ENCODE peak calls at places on chromosomes 13 and 19, in nine cellular contexts. N is IMR-90, P is SK-N-SH, H is fibroblast of lung, O is astrocyte, X is H1, Q is colonic mucosa, Z is PC-3, I is neuronal stem cell. L is an unnamed sample.

GRCh38 chr13:110495881-110496280 is 65.6 kb downstream of the RAB20 start:
- DNase-seq in N (no peak), P (no peak), H (no peak), O (no peak), X (no peak), Q (no peak), Z (no peak), I (no peak), L (no peak)

GRCh38 chr19:10271543-10272086 is 695 bp downstream of the ICAM1 start:
- DNase-seq in N (peak), P (peak), H (no peak), O (no peak), X (no peak), Q (peak), Z (no peak), I (no peak), L (no peak)

GRCh38 chr19:40623403-40624239 is 22.5 kb downstream of the LTBP4 start:
- DNase-seq in N (peak), P (peak), H (peak), O (peak), X (no peak), Q (peak), Z (peak), I (no peak), L (no peak)

GRCh38 chr19:38394488-38394887 is 6.0 kb downstream of the SPRED3 start:
- DNase-seq in N (no peak), P (no peak), H (peak), O (no peak), X (peak), Q (no peak), Z (no peak), I (no peak), L (no peak)

GRCh38 chr13:112690242-112690943 is 555 bp downstream of the ATP11A start:
- DNase-seq in N (peak), P (peak), H (peak), O (peak), X (no peak), Q (peak), Z (no peak), I (no peak), L (peak)

GRCh38 chr13:23617551-23618014 is 47.4 kb downstream of the TNFRSF19 start:
- DNase-seq in N (peak), P (no peak), H (peak), O (peak), X (no peak), Q (no peak), Z (no peak), I (no peak), L (peak)

GRCh38 chr19:43774103-43774939 is 6.5 kb downstream of the KCNN4 start:
- DNase-seq in N (peak), P (peak), H (peak), O (peak), X (no peak), Q (peak), Z (no peak), I (peak), L (no peak)

GRCh38 chr13:23806874-23807522 is 82.2 kb downstream of the MIPEP start:
- DNase-seq in N (peak), P (no peak), H (peak), O (no peak), X (no peak), Q (no peak), Z (no peak), I (no peak), L (no peak)

GRCh38 chr19:18291590-18292459 is 10.4 kb upstream of the JUND start:
- DNase-seq in N (peak), P (peak), H (peak), O (peak), X (no peak), Q (peak), Z (peak), I (no peak), L (peak)

GRCh38 chr19:15365264-15365663 is 14.3 kb downstream of the AKAP8 start:
- DNase-seq in N (no peak), P (no peak), H (no peak), O (no peak), X (no peak), Q (no peak), Z (no peak), I (no peak), L (no peak)

GRCh38 chr19:7942981-7943443 is 454 bp downstream of the TIMM44 start:
- DNase-seq in N (no peak), P (peak), H (no peak), O (no peak), X (no peak), Q (no peak), Z (peak), I (no peak), L (peak)

GRCh38 chr13:113555141-113555540 is 29.4 kb upstream of the TFDP1 start:
- DNase-seq in N (no peak), P (no peak), H (no peak), O (no peak), X (no peak), Q (peak), Z (no peak), I (no peak), L (no peak)

GRCh38 chr13:77846173-77846572 is 72.5 kb downstream of the EDNRB start:
- DNase-seq in N (no peak), P (no peak), H (no peak), O (no peak), X (no peak), Q (no peak), Z (no peak), I (no peak), L (no peak)

GRCh38 chr13:113137656-113138292 is 15.2 kb downstream of the F10 start:
- DNase-seq in N (no peak), P (no peak), H (no peak), O (no peak), X (no peak), Q (no peak), Z (no peak), I (no peak), L (no peak)

GRCh38 chr13:111325941-111326620 is 5.6 kb downstream of the TEX29 start:
- DNase-seq in N (no peak), P (no peak), H (no peak), O (no peak), X (no peak), Q (no peak), Z (no peak), I (no peak), L (no peak)

GRCh38 chr13:19321222-19321621 is 139.6 kb upstream of the TUBA3C start:
- DNase-seq in N (no peak), P (no peak), H (no peak), O (no peak), X (no peak), Q (no peak), Z (no peak), I (no peak), L (no peak)

GRCh38 chr13:33274264-33274663 is 11.3 kb downstream of the STARD13 start:
- DNase-seq in N (no peak), P (no peak), H (no peak), O (no peak), X (no peak), Q (no peak), Z (peak), I (no peak), L (no peak)

GRCh38 chr13:48580185-48580803 is 47.4 kb upstream of the RCBTB2 start:
- DNase-seq in N (peak), P (peak), H (peak), O (no peak), X (no peak), Q (peak), Z (peak), I (peak), L (peak)

GRCh38 chr13:111209613-111210012 is 94.5 kb downstream of the ARHGEF7 start:
- DNase-seq in N (no peak), P (no peak), H (no peak), O (no peak), X (no peak), Q (no peak), Z (no peak), I (no peak), L (no peak)

GRCh38 chr13:49086711-49087110 is 111.0 kb downstream of the FNDC3A start:
- DNase-seq in N (peak), P (no peak), H (peak), O (peak), X (no peak), Q (no peak), Z (peak), I (no peak), L (peak)

GRCh38 chr13:29914591-29914990 is 64.2 kb upstream of the UBL3 start:
- DNase-seq in N (no peak), P (no peak), H (no peak), O (no peak), X (no peak), Q (no peak), Z (no peak), I (no peak), L (no peak)

GRCh38 chr13:60439201-60439600 is 42.2 kb downstream of the TDRD3 start:
- DNase-seq in N (no peak), P (no peak), H (no peak), O (no peak), X (no peak), Q (no peak), Z (no peak), I (no peak), L (no peak)

GRCh38 chr13:28138756-28139470 is 568 bp downstream of the PAN3 start:
- DNase-seq in N (peak), P (peak), H (peak), O (peak), X (peak), Q (peak), Z (peak), I (peak), L (peak)

GRCh38 chr13:30222253-30222652 is 85.1 kb downstream of the KATNAL1 start:
- DNase-seq in N (peak), P (no peak), H (no peak), O (no peak), X (no peak), Q (no peak), Z (peak), I (no peak), L (peak)

GRCh38 chr13:113122571-113123225 is at the start of gene F10:
- DNase-seq in N (peak), P (peak), H (peak), O (no peak), X (no peak), Q (peak), Z (no peak), I (no peak), L (no peak)

GRCh38 chr13:113671066-113672001 is 4.3 kb downstream of the GRK1 start:
- DNase-seq in N (no peak), P (no peak), H (no peak), O (no peak), X (no peak), Q (no peak), Z (no peak), I (no peak), L (no peak)

GRCh38 chr19:49808762-49809154 is 4.3 kb downstream of the FUZ start:
- DNase-seq in N (peak), P (peak), H (peak), O (peak), X (peak), Q (peak), Z (peak), I (peak), L (peak)

GRCh38 chr19:12784871-12785430 is 6.3 kb upstream of the JUNB start:
- DNase-seq in N (peak), P (peak), H (no peak), O (no peak), X (no peak), Q (no peak), Z (no peak), I (no peak), L (no peak)

GRCh38 chr13:80454245-80454644 is 113.3 kb upstream of the SPRY2 start:
- DNase-seq in N (peak), P (no peak), H (peak), O (peak), X (no peak), Q (no peak), Z (no peak), I (no peak), L (peak)

GRCh38 chr13:79796116-79796515 is 315.2 kb downstream of the NDFIP2 start:
- DNase-seq in N (no peak), P (no peak), H (no peak), O (no peak), X (no peak), Q (no peak), Z (no peak), I (no peak), L (no peak)

GRCh38 chr13:32472194-32472621 is 44.3 kb upstream of the N4BP2L1 start:
- DNase-seq in N (no peak), P (no peak), H (peak), O (no peak), X (no peak), Q (no peak), Z (no peak), I (no peak), L (no peak)

GRCh38 chr19:45005787-45006186 is 4.5 kb downstream of the RELB start:
- DNase-seq in N (no peak), P (no peak), H (no peak), O (no peak), X (no peak), Q (peak), Z (no peak), I (no peak), L (no peak)

GRCh38 chr13:33490461-33491327 is 205.1 kb upstream of the STARD13 start:
- DNase-seq in N (no peak), P (no peak), H (no peak), O (no peak), X (peak), Q (no peak), Z (no peak), I (peak), L (no peak)

GRCh38 chr19:30345686-30346085 is 26.5 kb upstream of the ZNF536 start:
- DNase-seq in N (no peak), P (no peak), H (no peak), O (no peak), X (no peak), Q (no peak), Z (no peak), I (no peak), L (no peak)

GRCh38 chr19:30349131-30349730 is 23.0 kb upstream of the ZNF536 start:
- DNase-seq in N (no peak), P (no peak), H (no peak), O (no peak), X (no peak), Q (no peak), Z (no peak), I (no peak), L (no peak)

GRCh38 chr19:30353394-30353793 is 18.8 kb upstream of the ZNF536 start:
- DNase-seq in N (no peak), P (no peak), H (no peak), O (no peak), X (no peak), Q (no peak), Z (no peak), I (no peak), L (no peak)

GRCh38 chr19:30355586-30355985 is 16.6 kb upstream of the ZNF536 start:
- DNase-seq in N (no peak), P (no peak), H (no peak), O (no peak), X (no peak), Q (no peak), Z (no peak), I (no peak), L (no peak)

DNA sequence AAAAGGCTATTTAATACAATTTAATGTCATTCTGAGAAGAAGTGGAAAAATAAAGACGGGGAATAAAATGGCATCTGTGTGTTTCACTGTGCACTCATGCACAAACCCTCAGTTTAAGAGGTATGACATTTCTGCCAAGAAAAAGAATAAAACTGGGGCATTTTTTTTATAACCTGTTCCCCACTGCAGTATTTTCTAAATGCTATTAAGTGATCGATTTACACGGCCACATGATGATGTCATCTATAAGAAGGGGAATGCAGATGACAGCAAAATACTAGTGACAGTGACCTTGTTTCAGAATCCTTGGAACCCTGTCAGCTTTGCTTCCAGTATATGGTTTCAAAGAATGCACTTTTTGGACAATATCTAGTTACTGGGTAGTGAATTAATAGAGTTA is 21.2 kb upstream of the ZNF536 start:
- DNase-seq in N (no peak), P (no peak), H (no peak), O (no peak), X (no peak), Q (no peak), Z (no peak), I (no peak), L (no peak)
- H3K9ac ChIP-seq in N (no peak), P (no peak), H (no peak), O (no peak), X (no peak), Q (no peak), Z (no peak), I (no peak), L (no peak)

DNA sequence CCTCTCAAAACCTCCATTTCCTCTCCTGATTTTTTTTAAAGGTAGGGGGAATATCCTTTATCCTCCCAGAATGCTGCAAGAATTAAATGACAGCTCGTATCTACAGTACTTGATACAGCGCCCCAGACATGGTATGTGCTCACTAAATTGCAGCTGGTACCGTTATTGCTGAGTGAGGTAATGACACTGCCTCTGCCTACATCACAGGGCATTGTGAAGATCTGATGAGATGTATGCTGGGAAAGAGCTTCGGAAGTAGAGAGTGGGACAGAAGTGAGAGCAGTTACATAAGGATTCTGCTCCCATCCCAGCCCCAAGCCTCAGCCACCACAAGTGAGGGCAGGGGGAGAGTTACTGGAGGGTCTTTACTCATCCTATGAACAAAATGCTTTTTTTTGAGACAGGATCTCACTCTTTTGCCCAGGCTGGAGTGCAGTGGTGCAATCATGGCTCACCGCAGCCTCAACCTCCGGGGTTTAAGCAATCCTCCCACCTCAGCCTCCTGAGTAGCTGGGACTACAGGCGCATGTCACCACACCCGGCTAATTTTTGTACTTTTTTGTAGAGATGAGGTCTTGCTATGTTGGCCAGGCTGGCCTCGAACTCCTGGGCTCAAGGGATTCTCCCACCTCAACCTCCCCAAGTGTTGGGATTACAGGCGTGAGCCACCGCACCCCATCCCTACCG is 1.7 kb upstream of the FKRP start:
- DNase-seq in N (no peak), P (no peak), H (no peak), O (no peak), X (no peak), Q (no peak), Z (no peak), I (no peak), L (no peak)
- H3K4me3 ChIP-seq in N (no peak), P (peak), H (peak), O (no peak), X (no peak), Q (no peak), Z (peak), I (peak), L (peak)

GRCh38 chr19:32928806-32929205 is 43.0 kb downstream of the CEP89 start:
- DNase-seq in N (peak), P (no peak), H (no peak), O (no peak), X (no peak), Q (no peak), Z (peak), I (no peak), L (no peak)

GRCh38 chr19:32935629-32936028 is 36.1 kb downstream of the CEP89 start:
- DNase-seq in N (no peak), P (no peak), H (no peak), O (no peak), X (no peak), Q (no peak), Z (no peak), I (no peak), L (no peak)

GRCh38 chr19:32933571-32933970 is 38.2 kb downstream of the CEP89 start:
- DNase-seq in N (no peak), P (no peak), H (no peak), O (no peak), X (no peak), Q (no peak), Z (no peak), I (no peak), L (no peak)

GRCh38 chr19:32936065-32936464 is 35.7 kb downstream of the CEP89 start:
- DNase-seq in N (no peak), P (no peak), H (no peak), O (no peak), X (no peak), Q (no peak), Z (no peak), I (no peak), L (no peak)

GRCh38 chr19:32930567-32930966 is 41.2 kb downstream of the CEP89 start:
- DNase-seq in N (no peak), P (no peak), H (no peak), O (no peak), X (no peak), Q (no peak), Z (no peak), I (no peak), L (no peak)
- H3K9ac ChIP-seq in N (no peak), P (no peak), H (no peak), O (no peak), X (no peak), Q (no peak), Z (no peak), I (no peak), L (no peak)

GRCh38 chr19:16456652-16457194 is 15.0 kb downstream of the EPS15L1 start:
- DNase-seq in N (no peak), P (peak), H (no peak), O (no peak), X (no peak), Q (no peak), Z (peak), I (no peak), L (peak)
- H3K4me3 ChIP-seq in N (no peak), P (peak), H (no peak), O (peak), X (no peak), Q (no peak), Z (no peak), I (no peak), L (no peak)

DNA sequence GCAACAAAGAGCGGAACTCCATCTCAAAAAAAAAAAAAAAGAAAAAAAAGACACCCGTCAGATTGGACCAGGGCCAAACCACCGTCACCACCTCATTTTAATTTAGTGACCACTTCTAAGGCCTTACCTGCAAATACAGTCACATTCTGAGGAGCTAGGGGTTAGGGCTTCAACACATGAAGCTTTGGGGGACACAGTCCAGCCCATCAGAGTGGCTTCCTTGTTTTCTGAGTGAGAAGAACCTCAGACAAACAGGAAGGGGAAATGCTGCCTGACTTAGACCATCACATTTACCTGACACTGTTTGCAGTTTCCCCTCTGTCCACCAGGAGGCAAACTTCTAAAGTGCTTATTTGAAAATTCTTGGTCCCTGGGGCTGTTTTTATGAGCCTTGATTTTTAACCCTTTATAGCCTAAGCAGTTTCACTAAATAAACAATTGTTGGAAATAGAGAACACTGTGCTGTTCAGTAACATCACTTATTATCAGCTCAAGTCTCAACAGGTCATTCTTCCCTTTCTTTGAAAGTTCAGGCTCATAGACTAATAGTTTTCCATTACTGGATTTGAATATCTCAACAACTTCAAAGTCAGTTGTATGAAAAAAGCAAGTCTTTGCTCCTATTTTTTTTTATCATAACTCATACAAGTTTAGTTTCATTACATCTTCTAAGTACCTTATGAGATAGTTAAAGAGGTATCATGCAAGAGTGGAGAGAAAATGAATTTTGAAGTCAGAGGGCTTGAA is 74.9 kb upstream of the WASF3 start:
- DNase-seq in N (peak), P (peak), H (peak), O (peak), X (peak), Q (peak), Z (peak), I (peak), L (peak)
- H3K9ac ChIP-seq in N (peak), P (no peak), H (no peak), O (no peak), X (no peak), Q (no peak), Z (no peak), I (no peak), L (no peak)

GRCh38 chr19:32191921-32192320 is 153.5 kb upstream of the ZNF507 start:
- DNase-seq in N (no peak), P (no peak), H (no peak), O (no peak), X (no peak), Q (no peak), Z (no peak), I (no peak), L (no peak)
- H3K4me3 ChIP-seq in N (no peak), P (no peak), H (no peak), O (no peak), X (no peak), Q (no peak), Z (no peak), I (no peak), L (no peak)

L was measured in mammary epithelial cell.